ENCODE peak calls at places on chromosomes 4 and X, in seven cellular contexts. One of them, this sample, is unnamed.

GRCh38 chrX:24301806-24302205 is 12.1 kb downstream of the SUPT20HL2 start:
- DNase-seq in AG04449: no peak
- DNase-seq in activated CD4-positive, alpha-beta T cell treated with anti-CD3 and anti-CD28 coated beads for 24 hours: no peak
- DNase-seq in activated T-cell treated with anti-CD3 and anti-CD28 coated beads for 48 hours: no peak
- DNase-seq in NCI-H446: no peak
- DNase-seq in NCI-H2029: no peak
- DNase-seq in C1 segment of cervical spinal cord: no peak
- DNase-seq in this sample: no peak

GRCh38 chrX:14051416-14051815 is 21.7 kb upstream of the GEMIN8 start:
- DNase-seq in AG04449: no peak
- DNase-seq in activated CD4-positive, alpha-beta T cell treated with anti-CD3 and anti-CD28 coated beads for 24 hours: no peak
- DNase-seq in activated T-cell treated with anti-CD3 and anti-CD28 coated beads for 48 hours: no peak
- DNase-seq in NCI-H446: peak
- DNase-seq in NCI-H2029: no peak
- DNase-seq in C1 segment of cervical spinal cord: no peak
- DNase-seq in this sample: no peak

GRCh38 chrX:71105638-71106037 is 902 bp downstream of the CXorf65 start:
- DNase-seq in AG04449: no peak
- DNase-seq in activated CD4-positive, alpha-beta T cell treated with anti-CD3 and anti-CD28 coated beads for 24 hours: no peak
- DNase-seq in activated T-cell treated with anti-CD3 and anti-CD28 coated beads for 48 hours: no peak
- DNase-seq in NCI-H446: no peak
- DNase-seq in NCI-H2029: no peak
- DNase-seq in C1 segment of cervical spinal cord: no peak
- DNase-seq in this sample: no peak

GRCh38 chr4:74365761-74366160 is 816 bp downstream of the EREG start:
- DNase-seq in AG04449: no peak
- DNase-seq in activated CD4-positive, alpha-beta T cell treated with anti-CD3 and anti-CD28 coated beads for 24 hours: no peak
- DNase-seq in activated T-cell treated with anti-CD3 and anti-CD28 coated beads for 48 hours: no peak
- DNase-seq in NCI-H446: peak
- DNase-seq in NCI-H2029: peak
- DNase-seq in C1 segment of cervical spinal cord: no peak
- DNase-seq in this sample: peak

GRCh38 chr4:146291313-146291712 is 77.0 kb downstream of the REELD1 start:
- DNase-seq in AG04449: no peak
- DNase-seq in activated CD4-positive, alpha-beta T cell treated with anti-CD3 and anti-CD28 coated beads for 24 hours: no peak
- DNase-seq in activated T-cell treated with anti-CD3 and anti-CD28 coated beads for 48 hours: no peak
- DNase-seq in NCI-H446: no peak
- DNase-seq in NCI-H2029: no peak
- DNase-seq in C1 segment of cervical spinal cord: no peak
- DNase-seq in this sample: no peak

GRCh38 chr4:143178923-143179322 is 5.8 kb upstream of the USP38 start:
- DNase-seq in AG04449: no peak
- DNase-seq in activated CD4-positive, alpha-beta T cell treated with anti-CD3 and anti-CD28 coated beads for 24 hours: no peak
- DNase-seq in activated T-cell treated with anti-CD3 and anti-CD28 coated beads for 48 hours: no peak
- DNase-seq in NCI-H446: no peak
- DNase-seq in NCI-H2029: no peak
- DNase-seq in C1 segment of cervical spinal cord: no peak
- DNase-seq in this sample: no peak

GRCh38 chr4:2923678-2924173 is 39.5 kb downstream of the NOP14 start:
- DNase-seq in AG04449: no peak
- DNase-seq in activated CD4-positive, alpha-beta T cell treated with anti-CD3 and anti-CD28 coated beads for 24 hours: no peak
- DNase-seq in activated T-cell treated with anti-CD3 and anti-CD28 coated beads for 48 hours: no peak
- DNase-seq in NCI-H446: no peak
- DNase-seq in NCI-H2029: no peak
- DNase-seq in C1 segment of cervical spinal cord: peak
- DNase-seq in this sample: no peak

GRCh38 chr4:1494416-1495315 is 88.4 kb upstream of the NKX1-1 start:
- DNase-seq in AG04449: no peak
- DNase-seq in activated CD4-positive, alpha-beta T cell treated with anti-CD3 and anti-CD28 coated beads for 24 hours: no peak
- DNase-seq in activated T-cell treated with anti-CD3 and anti-CD28 coated beads for 48 hours: no peak
- DNase-seq in NCI-H446: no peak
- DNase-seq in NCI-H2029: no peak
- DNase-seq in C1 segment of cervical spinal cord: no peak
- DNase-seq in this sample: no peak

GRCh38 chrX:132023117-132023895 is at the start of gene STK26:
- DNase-seq in AG04449: no peak
- DNase-seq in activated CD4-positive, alpha-beta T cell treated with anti-CD3 and anti-CD28 coated beads for 24 hours: peak
- DNase-seq in activated T-cell treated with anti-CD3 and anti-CD28 coated beads for 48 hours: peak
- DNase-seq in NCI-H446: peak
- DNase-seq in NCI-H2029: peak
- DNase-seq in C1 segment of cervical spinal cord: peak
- DNase-seq in this sample: no peak

GRCh38 chr4:87007345-87008181 is 72.8 kb downstream of the AFF1 start:
- DNase-seq in AG04449: no peak
- DNase-seq in activated CD4-positive, alpha-beta T cell treated with anti-CD3 and anti-CD28 coated beads for 24 hours: peak
- DNase-seq in activated T-cell treated with anti-CD3 and anti-CD28 coated beads for 48 hours: no peak
- DNase-seq in NCI-H446: peak
- DNase-seq in NCI-H2029: peak
- DNase-seq in C1 segment of cervical spinal cord: peak
- DNase-seq in this sample: peak

GRCh38 chrX:10190367-10190766 is 33.6 kb downstream of the CLCN4 start:
- DNase-seq in AG04449: no peak
- DNase-seq in activated CD4-positive, alpha-beta T cell treated with anti-CD3 and anti-CD28 coated beads for 24 hours: no peak
- DNase-seq in activated T-cell treated with anti-CD3 and anti-CD28 coated beads for 48 hours: no peak
- DNase-seq in NCI-H446: peak
- DNase-seq in NCI-H2029: peak
- DNase-seq in C1 segment of cervical spinal cord: no peak
- DNase-seq in this sample: peak

GRCh38 chr4:67581208-67581857 is 22.8 kb downstream of the STAP1 start:
- DNase-seq in AG04449: no peak
- DNase-seq in activated CD4-positive, alpha-beta T cell treated with anti-CD3 and anti-CD28 coated beads for 24 hours: no peak
- DNase-seq in activated T-cell treated with anti-CD3 and anti-CD28 coated beads for 48 hours: no peak
- DNase-seq in NCI-H446: no peak
- DNase-seq in NCI-H2029: no peak
- DNase-seq in C1 segment of cervical spinal cord: no peak
- DNase-seq in this sample: no peak

GRCh38 chrX:154531626-154532025 is 15.0 kb downstream of the G6PD start:
- DNase-seq in AG04449: no peak
- DNase-seq in activated CD4-positive, alpha-beta T cell treated with anti-CD3 and anti-CD28 coated beads for 24 hours: no peak
- DNase-seq in activated T-cell treated with anti-CD3 and anti-CD28 coated beads for 48 hours: no peak
- DNase-seq in NCI-H446: no peak
- DNase-seq in NCI-H2029: no peak
- DNase-seq in C1 segment of cervical spinal cord: peak
- DNase-seq in this sample: no peak

GRCh38 chrX:17456526-17456925 is 81.5 kb downstream of the NHS start:
- DNase-seq in AG04449: no peak
- DNase-seq in activated CD4-positive, alpha-beta T cell treated with anti-CD3 and anti-CD28 coated beads for 24 hours: no peak
- DNase-seq in activated T-cell treated with anti-CD3 and anti-CD28 coated beads for 48 hours: no peak
- DNase-seq in NCI-H446: peak
- DNase-seq in NCI-H2029: no peak
- DNase-seq in C1 segment of cervical spinal cord: peak
- DNase-seq in this sample: peak

GRCh38 chrX:13376857-13377441 is 57.1 kb upstream of the ATXN3L start:
- DNase-seq in AG04449: peak
- DNase-seq in activated CD4-positive, alpha-beta T cell treated with anti-CD3 and anti-CD28 coated beads for 24 hours: no peak
- DNase-seq in activated T-cell treated with anti-CD3 and anti-CD28 coated beads for 48 hours: no peak
- DNase-seq in NCI-H446: peak
- DNase-seq in NCI-H2029: peak
- DNase-seq in C1 segment of cervical spinal cord: no peak
- DNase-seq in this sample: peak

GRCh38 chrX:76148011-76148665 is 24.7 kb upstream of the PBDC1 start:
- DNase-seq in AG04449: no peak
- DNase-seq in activated CD4-positive, alpha-beta T cell treated with anti-CD3 and anti-CD28 coated beads for 24 hours: no peak
- DNase-seq in activated T-cell treated with anti-CD3 and anti-CD28 coated beads for 48 hours: no peak
- DNase-seq in NCI-H446: no peak
- DNase-seq in NCI-H2029: no peak
- DNase-seq in C1 segment of cervical spinal cord: no peak
- DNase-seq in this sample: no peak

GRCh38 chr4:5711479-5712184 is 631 bp downstream of the EVC start:
- DNase-seq in AG04449: no peak
- DNase-seq in activated CD4-positive, alpha-beta T cell treated with anti-CD3 and anti-CD28 coated beads for 24 hours: no peak
- DNase-seq in activated T-cell treated with anti-CD3 and anti-CD28 coated beads for 48 hours: no peak
- DNase-seq in NCI-H446: no peak
- DNase-seq in NCI-H2029: no peak
- DNase-seq in C1 segment of cervical spinal cord: no peak
- DNase-seq in this sample: no peak

GRCh38 chrX:82676386-82676785 is 831.7 kb upstream of the POU3F4 start:
- DNase-seq in AG04449: no peak
- DNase-seq in activated CD4-positive, alpha-beta T cell treated with anti-CD3 and anti-CD28 coated beads for 24 hours: no peak
- DNase-seq in activated T-cell treated with anti-CD3 and anti-CD28 coated beads for 48 hours: no peak
- DNase-seq in NCI-H446: no peak
- DNase-seq in NCI-H2029: no peak
- DNase-seq in C1 segment of cervical spinal cord: no peak
- DNase-seq in this sample: no peak

GRCh38 chr4:91630764-91631163 is 673.0 kb upstream of the GRID2 start:
- DNase-seq in AG04449: no peak
- DNase-seq in activated CD4-positive, alpha-beta T cell treated with anti-CD3 and anti-CD28 coated beads for 24 hours: no peak
- DNase-seq in activated T-cell treated with anti-CD3 and anti-CD28 coated beads for 48 hours: no peak
- DNase-seq in NCI-H446: no peak
- DNase-seq in NCI-H2029: no peak
- DNase-seq in C1 segment of cervical spinal cord: no peak
- DNase-seq in this sample: no peak

GRCh38 chr4:159308571-159309340 is 205.9 kb downstream of the RAPGEF2 start:
- DNase-seq in AG04449: no peak
- DNase-seq in activated CD4-positive, alpha-beta T cell treated with anti-CD3 and anti-CD28 coated beads for 24 hours: no peak
- DNase-seq in activated T-cell treated with anti-CD3 and anti-CD28 coated beads for 48 hours: no peak
- DNase-seq in NCI-H446: no peak
- DNase-seq in NCI-H2029: no peak
- DNase-seq in C1 segment of cervical spinal cord: no peak
- DNase-seq in this sample: no peak

GRCh38 chrX:57528670-57529255 is 63.0 kb upstream of the ZXDB start:
- DNase-seq in AG04449: no peak
- DNase-seq in activated CD4-positive, alpha-beta T cell treated with anti-CD3 and anti-CD28 coated beads for 24 hours: no peak
- DNase-seq in activated T-cell treated with anti-CD3 and anti-CD28 coated beads for 48 hours: no peak
- DNase-seq in NCI-H446: peak
- DNase-seq in NCI-H2029: no peak
- DNase-seq in C1 segment of cervical spinal cord: no peak
- DNase-seq in this sample: no peak

GRCh38 chrX:22404297-22404696 is 131.6 kb downstream of the CBLL2 start:
- DNase-seq in AG04449: no peak
- DNase-seq in activated CD4-positive, alpha-beta T cell treated with anti-CD3 and anti-CD28 coated beads for 24 hours: no peak
- DNase-seq in activated T-cell treated with anti-CD3 and anti-CD28 coated beads for 48 hours: no peak
- DNase-seq in NCI-H446: no peak
- DNase-seq in NCI-H2029: no peak
- DNase-seq in C1 segment of cervical spinal cord: no peak
- DNase-seq in this sample: no peak

GRCh38 chrX:15854080-15854655 is 445 bp downstream of the AP1S2 start:
- DNase-seq in AG04449: no peak
- DNase-seq in activated CD4-positive, alpha-beta T cell treated with anti-CD3 and anti-CD28 coated beads for 24 hours: peak
- DNase-seq in activated T-cell treated with anti-CD3 and anti-CD28 coated beads for 48 hours: peak
- DNase-seq in NCI-H446: no peak
- DNase-seq in NCI-H2029: no peak
- DNase-seq in C1 segment of cervical spinal cord: peak
- DNase-seq in this sample: no peak

This sample was measured in NCI-H1092.